ENCODE peak calls at places on chromosomes 5 and 9, in ten cellular contexts. K is colonic mucosa; O is PC-9; E is MM.1S; J is small intestine; C is A549; D is stomach; S is IMR-90; T is effector memory CD4-positive, alpha-beta T cell; L is GM23338. Y is an unnamed sample. For H3K4me1, the result is how much of the 10 kb centered on the place peaks cover.

GRCh38 chr9:135573124-135573523 is 11.6 kb downstream of the PAEP start:
- DNase-seq in T (no peak), K (no peak), C (no peak), S (no peak), O (no peak), L (no peak), J (no peak), D (no peak), E (no peak), Y (no peak)

GRCh38 chr9:131276891-131277672 is 772 bp upstream of the FAM78A start:
- DNase-seq in J (no peak), K (no peak), L (no peak), O (no peak), T (peak), D (no peak), E (peak), C (no peak), S (no peak), Y (no peak)

GRCh38 chr5:5250758-5251157 is 110.6 kb downstream of the ADAMTS16 start:
- DNase-seq in D (no peak), J (no peak), C (no peak), E (no peak), O (no peak), K (no peak), S (no peak), L (no peak), T (no peak), Y (no peak)

GRCh38 chr9:137632432-137633161 is 13.8 kb downstream of the EHMT1 start:
- DNase-seq in L (no peak), E (no peak), C (no peak), S (peak), J (no peak), O (no peak), T (no peak), D (no peak), K (no peak), Y (no peak)

GRCh38 chr5:39500656-39501295 is 76.0 kb upstream of the DAB2 start:
- DNase-seq in T (no peak), S (peak), O (no peak), J (no peak), D (no peak), K (no peak), C (no peak), E (no peak), L (no peak), Y (no peak)

GRCh38 chr9:93659044-93659836 is 82.9 kb downstream of the PHF2 start:
- DNase-seq in E (no peak), S (no peak), L (no peak), D (no peak), O (no peak), K (no peak), J (no peak), T (no peak), C (no peak), Y (no peak)

GRCh38 chr9:38092200-38092524 is 23.1 kb upstream of the SHB start:
- DNase-seq in K (no peak), O (no peak), E (no peak), D (no peak), J (no peak), C (no peak), S (no peak), L (no peak), T (no peak), Y (no peak)

GRCh38 chr5:123186762-123187161 is 97.7 kb downstream of the PRDM6 start:
- DNase-seq in C (no peak), J (no peak), S (no peak), O (no peak), E (no peak), T (no peak), D (no peak), K (no peak), L (no peak), Y (no peak)

GRCh38 chr9:129604766-129605163 is 16.1 kb downstream of the C9orf50 start:
- DNase-seq in D (no peak), O (peak), E (no peak), L (no peak), C (peak), J (no peak), T (no peak), S (no peak), K (no peak), Y (no peak)

GRCh38 chr5:148904440-148904839 is 78.0 kb downstream of the ADRB2 start:
- DNase-seq in J (no peak), K (no peak), C (no peak), O (no peak), E (no peak), S (no peak), D (peak), T (no peak), L (no peak), Y (no peak)

GRCh38 chr5:141778211-141778610 is 96.2 kb upstream of the ARAP3 start:
- DNase-seq in D (no peak), T (no peak), O (no peak), C (peak), K (no peak), J (no peak), L (peak), S (peak), E (no peak), Y (no peak)

GRCh38 chr9:14170973-14171596 is 142.9 kb downstream of the NFIB start:
- DNase-seq in L (no peak), J (no peak), S (peak), C (peak), O (no peak), E (no peak), T (no peak), K (no peak), D (no peak), Y (peak)

GRCh38 chr9:106621299-106621920 is 241.6 kb upstream of the ZNF462 start:
- DNase-seq in D (no peak), C (no peak), K (no peak), S (no peak), E (no peak), O (no peak), T (no peak), L (peak), J (no peak), Y (no peak)

GRCh38 chr9:78707481-78707977 is 410.6 kb downstream of the PSAT1 start:
- DNase-seq in E (peak), C (no peak), K (no peak), O (no peak), D (no peak), S (peak), T (no peak), J (no peak), L (no peak), Y (no peak)

GRCh38 chr9:122347348-122348287 is 23.2 kb upstream of the PTGS1 start:
- DNase-seq in O (peak), L (peak), S (no peak), J (peak), C (peak), T (no peak), E (no peak), D (no peak), K (peak), Y (no peak)

GRCh38 chr9:32741706-32742105 is 41.6 kb upstream of the TMEM215 start:
- DNase-seq in C (peak), K (no peak), E (no peak), S (no peak), D (no peak), L (no peak), O (peak), T (no peak), J (no peak), Y (peak)

GRCh38 chr5:133052317-133053175 is 733 bp downstream of the HSPA4 start:
- DNase-seq in L (peak), T (no peak), J (peak), O (peak), C (peak), E (peak), K (peak), S (peak), D (peak), Y (peak)

GRCh38 chr9:72982161-72982799 is 29.4 kb upstream of the ALDH1A1 start:
- DNase-seq in T (no peak), D (no peak), J (no peak), K (no peak), S (no peak), C (peak), O (no peak), E (no peak), L (no peak), Y (no peak)

GRCh38 chr5:151062405-151063135 is 18.3 kb downstream of the TNIP1 start:
- DNase-seq in D (no peak), C (no peak), E (no peak), T (no peak), K (no peak), O (no peak), S (no peak), J (peak), L (no peak), Y (no peak)

GRCh38 chr5:34914671-34915138 is 599 bp downstream of the RAD1 start:
- DNase-seq in J (peak), L (peak), D (peak), S (peak), T (peak), O (no peak), K (peak), C (peak), E (peak), Y (no peak)

DNA sequence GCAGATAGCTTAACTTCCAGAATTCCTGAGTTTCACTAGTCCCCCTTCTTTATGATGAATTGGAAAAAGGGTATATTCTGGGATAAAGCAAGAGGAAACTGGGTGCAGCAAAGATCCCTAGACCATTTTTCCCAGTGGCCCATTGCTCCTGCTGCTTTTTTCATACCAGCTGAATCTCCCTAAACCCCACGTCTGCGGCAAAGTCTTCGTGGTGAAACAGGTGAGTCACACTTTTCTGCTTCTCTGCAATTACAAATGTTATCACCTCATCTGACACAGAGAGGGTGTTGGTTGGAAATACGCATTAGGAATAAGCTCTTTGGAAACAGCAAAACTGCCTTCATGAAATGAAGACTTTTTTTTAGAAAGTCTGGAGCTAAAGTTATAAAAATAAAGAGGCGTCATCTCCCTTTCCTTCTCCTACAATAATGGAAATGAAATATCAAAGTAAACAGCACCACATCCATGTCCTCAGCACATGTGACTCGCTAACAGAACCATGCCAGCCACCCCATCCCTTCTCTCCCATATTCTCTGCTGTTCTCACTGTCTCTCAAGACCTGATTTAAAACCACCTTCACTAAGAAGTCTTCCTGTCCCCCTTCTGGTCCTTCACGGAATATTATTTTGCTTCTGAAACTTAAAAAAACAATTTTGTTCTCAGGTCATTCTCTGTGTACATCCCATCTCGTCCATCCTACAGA is 39.5 kb upstream of the GLRX start:
- DNase-seq in T (no peak), C (peak), O (no peak), L (no peak), K (no peak), S (peak), D (no peak), J (peak), E (no peak), Y (no peak)
- H3K4me1 ChIP-seq in T (under half), C (half or more), O (half or more), L (under half), K (under half), S (under half), D (half or more), J (under half), E (under half), Y (half or more)

GRCh38 chr5:32261198-32261597 is 51.5 kb downstream of the MTMR12 start:
- DNase-seq in K (no peak), T (no peak), D (no peak), C (no peak), J (no peak), E (peak), O (no peak), L (no peak), S (no peak), Y (no peak)
- H3K4me3 ChIP-seq in K (no peak), T (no peak), D (no peak), C (no peak), J (no peak), E (no peak), O (no peak), L (no peak), S (no peak), Y (no peak)

DNA sequence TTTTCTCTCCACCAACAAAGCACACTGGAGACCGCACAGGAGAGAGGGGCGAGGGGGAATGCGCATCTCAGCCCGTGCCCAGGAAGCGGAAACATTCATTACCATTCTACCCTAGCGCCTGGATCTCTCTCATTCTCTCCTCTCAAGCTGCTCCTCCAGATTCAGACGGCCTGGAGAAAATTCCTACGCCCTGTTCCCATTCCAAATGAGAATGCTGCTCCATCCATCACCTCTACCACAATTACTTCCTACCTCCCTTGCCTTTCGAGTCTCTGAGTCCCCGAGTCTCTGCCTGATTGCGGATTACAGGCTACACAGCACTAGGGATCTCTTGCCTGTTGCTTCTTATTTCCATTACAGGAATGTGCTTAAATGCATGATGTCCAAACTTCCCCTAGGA is 6.7 kb downstream of the DDX31 start:
- DNase-seq in O (no peak), S (no peak), L (peak), D (no peak), K (no peak), J (no peak), E (no peak), T (no peak), C (no peak), Y (no peak)
- H3K4me1 ChIP-seq in O (under half), S (under half), L (half or more), D (under half), K (under half), J (under half), E (under half), T (under half), C (under half), Y (under half)

DNA sequence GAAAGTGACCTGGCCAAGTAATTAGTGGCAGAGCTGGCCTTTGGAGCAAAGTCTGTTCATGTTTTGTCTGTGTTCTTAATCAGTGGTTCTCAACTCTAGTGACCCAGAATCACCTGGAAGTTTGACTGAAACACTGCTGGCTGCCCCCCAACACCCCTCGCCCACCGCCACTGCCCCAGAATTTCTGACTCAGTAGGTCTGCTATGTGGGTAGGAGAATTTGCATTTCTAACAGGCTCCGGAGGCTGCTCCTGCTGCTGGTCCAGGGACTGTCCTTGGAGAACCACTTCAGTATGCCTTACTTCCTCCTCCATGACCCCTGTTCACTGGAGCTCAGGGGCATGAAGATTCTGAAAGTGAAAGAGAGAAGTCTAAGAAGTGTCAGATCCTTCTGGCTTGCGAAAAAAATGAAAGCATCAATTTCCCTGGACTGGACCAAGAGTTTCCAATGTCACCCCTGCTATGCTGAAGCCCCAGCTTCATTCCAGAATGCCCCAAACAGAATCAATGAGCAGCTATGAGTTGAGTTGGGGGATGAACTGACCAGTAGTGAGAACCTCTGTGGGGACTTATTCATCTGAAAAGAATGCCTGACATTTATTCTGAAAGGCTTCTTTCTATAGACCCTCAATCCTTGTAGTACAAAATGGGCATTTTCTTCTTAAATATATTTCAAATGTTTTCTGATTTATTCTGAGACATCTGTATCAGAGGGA is 20.8 kb upstream of the COL15A1 start:
- DNase-seq in S (peak), O (no peak), T (no peak), E (peak), J (no peak), C (no peak), K (no peak), L (no peak), D (no peak), Y (no peak)
- H3K4me3 ChIP-seq in S (no peak), O (no peak), T (no peak), E (no peak), J (no peak), C (no peak), K (no peak), L (no peak), D (no peak), Y (no peak)